ENCODE peak calls at places on chromosomes 1 and 21, in five cellular contexts. One of them, this sample, is unnamed.

GRCh38 chr1:78038071-78038470 is 7.7 kb upstream of the GIPC2 start:
- DNase-seq in tibial artery: no peak
- DNase-seq in heart left ventricle: no peak
- DNase-seq in bronchial epithelial cell: no peak
- DNase-seq in WERI-Rb-1: no peak
- DNase-seq in this sample: peak; percentile 37

GRCh38 chr1:205227584-205228006 is at the start of gene TMCC2:
- DNase-seq in WERI-Rb-1: peak; percentile 100
- DNase-seq in bronchial epithelial cell: peak; percentile 58
- DNase-seq in heart left ventricle: peak; percentile 93
- DNase-seq in tibial artery: peak; percentile 84
- DNase-seq in this sample: peak; percentile 90

GRCh38 chr1:66402194-66402593 is 131.8 kb upstream of the SGIP1 start:
- DNase-seq in tibial artery: peak; percentile 77
- DNase-seq in bronchial epithelial cell: no peak
- DNase-seq in heart left ventricle: peak; percentile 88
- DNase-seq in WERI-Rb-1: peak; percentile 40
- DNase-seq in this sample: peak; percentile 72

GRCh38 chr21:43308511-43309283 is 118.2 kb downstream of the SIK1 start:
- DNase-seq in WERI-Rb-1: no peak
- DNase-seq in tibial artery: no peak
- DNase-seq in heart left ventricle: no peak
- DNase-seq in bronchial epithelial cell: no peak
- DNase-seq in this sample: no peak

GRCh38 chr1:63557365-63557987 is 34.2 kb downstream of the EFCAB7 start:
- DNase-seq in tibial artery: no peak
- DNase-seq in bronchial epithelial cell: peak; percentile 43
- DNase-seq in WERI-Rb-1: peak; percentile 23
- DNase-seq in heart left ventricle: no peak
- DNase-seq in this sample: peak; percentile 72

GRCh38 chr21:35963920-35964451 is 96.3 kb downstream of the SETD4 start:
- DNase-seq in bronchial epithelial cell: no peak
- DNase-seq in heart left ventricle: no peak
- DNase-seq in WERI-Rb-1: no peak
- DNase-seq in tibial artery: no peak
- DNase-seq in this sample: no peak

GRCh38 chr1:178337091-178337726 is 159.6 kb downstream of the CLEC20A start:
- DNase-seq in heart left ventricle: no peak
- DNase-seq in tibial artery: no peak
- DNase-seq in WERI-Rb-1: no peak
- DNase-seq in bronchial epithelial cell: no peak
- DNase-seq in this sample: no peak

GRCh38 chr1:203915811-203916210 is 54.4 kb downstream of the SNRPE start:
- DNase-seq in bronchial epithelial cell: peak; percentile 51
- DNase-seq in tibial artery: no peak
- DNase-seq in heart left ventricle: no peak
- DNase-seq in WERI-Rb-1: no peak
- DNase-seq in this sample: peak; percentile 31

GRCh38 chr1:57088689-57089088 is 122.9 kb upstream of the C8B start:
- DNase-seq in WERI-Rb-1: no peak
- DNase-seq in bronchial epithelial cell: no peak
- DNase-seq in heart left ventricle: no peak
- DNase-seq in tibial artery: no peak
- DNase-seq in this sample: no peak

GRCh38 chr1:236108027-236108648 is 34.2 kb upstream of the GPR137B start:
- DNase-seq in bronchial epithelial cell: peak; percentile 5
- DNase-seq in WERI-Rb-1: no peak
- DNase-seq in tibial artery: no peak
- DNase-seq in heart left ventricle: no peak
- DNase-seq in this sample: peak; percentile 20

GRCh38 chr1:116755681-116756080 is 1.5 kb downstream of the CD2 start:
- DNase-seq in heart left ventricle: no peak
- DNase-seq in tibial artery: no peak
- DNase-seq in WERI-Rb-1: no peak
- DNase-seq in bronchial epithelial cell: no peak
- DNase-seq in this sample: no peak

GRCh38 chr1:5448486-5448885 is 543.7 kb downstream of the NPHP4 start:
- DNase-seq in WERI-Rb-1: peak; percentile 65
- DNase-seq in heart left ventricle: no peak
- DNase-seq in bronchial epithelial cell: no peak
- DNase-seq in tibial artery: no peak
- DNase-seq in this sample: no peak

GRCh38 chr1:198726455-198726854 is 87.6 kb downstream of the PTPRC start:
- DNase-seq in bronchial epithelial cell: peak; percentile 22
- DNase-seq in heart left ventricle: no peak
- DNase-seq in tibial artery: no peak
- DNase-seq in WERI-Rb-1: no peak
- DNase-seq in this sample: peak; percentile 40

GRCh38 chr1:50208296-50208695 is 99.6 kb downstream of the ELAVL4 start:
- DNase-seq in tibial artery: no peak
- DNase-seq in heart left ventricle: no peak
- DNase-seq in bronchial epithelial cell: no peak
- DNase-seq in WERI-Rb-1: peak; percentile 48
- DNase-seq in this sample: no peak

GRCh38 chr1:37477198-37477931 is 3.0 kb downstream of the ZC3H12A start:
- DNase-seq in tibial artery: peak; percentile 31
- DNase-seq in bronchial epithelial cell: peak; percentile 72
- DNase-seq in WERI-Rb-1: no peak
- DNase-seq in heart left ventricle: peak; percentile 39
- DNase-seq in this sample: peak; percentile 50

GRCh38 chr1:223363057-223363855 is 720 bp downstream of the SUSD4 start:
- DNase-seq in bronchial epithelial cell: no peak
- DNase-seq in tibial artery: no peak
- DNase-seq in WERI-Rb-1: peak; percentile 11
- DNase-seq in heart left ventricle: peak; percentile 60
- DNase-seq in this sample: peak; percentile 25

GRCh38 chr1:14142397-14143095 is 442.6 kb downstream of the PRDM2 start:
- DNase-seq in tibial artery: no peak
- DNase-seq in bronchial epithelial cell: peak; percentile 19
- DNase-seq in WERI-Rb-1: no peak
- DNase-seq in heart left ventricle: no peak
- DNase-seq in this sample: no peak

GRCh38 chr1:154559496-154559950 is 1.1 kb upstream of the UBE2Q1 start:
- DNase-seq in WERI-Rb-1: peak; percentile 99
- DNase-seq in bronchial epithelial cell: peak; percentile 80
- DNase-seq in tibial artery: peak; percentile 86
- DNase-seq in heart left ventricle: peak; percentile 90
- DNase-seq in this sample: peak; percentile 96

GRCh38 chr1:23843644-23844043 is 18.4 kb upstream of the HMGCL start:
- DNase-seq in tibial artery: no peak
- DNase-seq in heart left ventricle: no peak
- DNase-seq in bronchial epithelial cell: no peak
- DNase-seq in WERI-Rb-1: no peak
- DNase-seq in this sample: no peak
- H3K4me3 ChIP-seq in tibial artery: no peak overlapping the region
- H3K4me3 ChIP-seq in heart left ventricle: no peak overlapping the region
- H3K4me3 ChIP-seq in bronchial epithelial cell: no peak overlapping the region
- H3K4me3 ChIP-seq in WERI-Rb-1: no peak overlapping the region
- H3K4me3 ChIP-seq in this sample: no peak overlapping the region

DNA sequence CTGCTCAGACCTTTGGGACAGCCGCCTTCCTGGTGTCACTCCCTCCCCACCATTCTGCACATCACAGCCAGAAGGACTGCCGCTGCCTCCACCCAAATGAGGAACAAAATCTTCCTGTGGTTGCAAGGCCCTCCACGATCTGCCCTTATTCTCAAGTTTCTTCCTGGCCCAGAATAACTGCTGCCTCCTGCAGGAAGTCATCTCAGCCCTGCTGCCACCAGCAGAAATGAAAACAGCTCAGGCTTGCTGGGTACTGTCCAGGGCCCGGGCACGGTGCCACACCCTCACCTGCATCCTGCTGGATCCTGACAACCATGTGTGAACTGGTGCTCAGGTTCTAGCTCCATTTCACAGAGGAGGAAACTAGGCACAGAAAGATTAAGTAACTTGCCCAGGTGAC is 2.8 kb downstream of the CLDN19 start:
- DNase-seq in bronchial epithelial cell: peak; percentile 59
- DNase-seq in heart left ventricle: no peak
- DNase-seq in tibial artery: no peak
- DNase-seq in WERI-Rb-1: no peak
- DNase-seq in this sample: no peak
- TF ChIP-seq CTCF in bronchial epithelial cell: peak; percentile 11
- TF ChIP-seq CTCF in heart left ventricle: no peak
- TF ChIP-seq CTCF in tibial artery: no peak
- TF ChIP-seq CTCF in WERI-Rb-1: no peak
- TF ChIP-seq CTCF in this sample: no peak

DNA sequence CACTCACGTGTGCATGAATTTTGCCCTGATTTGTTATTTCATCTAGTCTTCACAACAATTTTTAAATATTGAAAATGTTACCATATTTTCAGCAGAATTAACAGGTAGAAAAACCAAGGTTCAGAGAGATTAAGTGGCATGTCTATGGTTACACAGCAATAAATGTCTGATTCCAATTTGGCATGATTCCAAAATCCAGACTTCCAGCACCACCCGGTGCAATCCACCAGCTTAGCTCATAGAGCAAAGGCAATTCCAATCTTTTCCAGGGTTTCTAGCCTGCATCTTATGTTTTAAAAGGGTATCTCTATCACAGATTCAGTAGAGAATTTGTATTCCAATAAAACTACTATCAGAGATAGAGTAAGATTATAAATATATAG is 161.8 kb downstream of the TPR start:
- DNase-seq in bronchial epithelial cell: no peak
- DNase-seq in heart left ventricle: no peak
- DNase-seq in tibial artery: no peak
- DNase-seq in WERI-Rb-1: no peak
- DNase-seq in this sample: no peak
- H3K4me3 ChIP-seq in bronchial epithelial cell: no peak overlapping the region
- H3K4me3 ChIP-seq in heart left ventricle: no peak overlapping the region
- H3K4me3 ChIP-seq in tibial artery: no peak overlapping the region
- H3K4me3 ChIP-seq in WERI-Rb-1: no peak overlapping the region
- H3K4me3 ChIP-seq in this sample: no peak overlapping the region

DNA sequence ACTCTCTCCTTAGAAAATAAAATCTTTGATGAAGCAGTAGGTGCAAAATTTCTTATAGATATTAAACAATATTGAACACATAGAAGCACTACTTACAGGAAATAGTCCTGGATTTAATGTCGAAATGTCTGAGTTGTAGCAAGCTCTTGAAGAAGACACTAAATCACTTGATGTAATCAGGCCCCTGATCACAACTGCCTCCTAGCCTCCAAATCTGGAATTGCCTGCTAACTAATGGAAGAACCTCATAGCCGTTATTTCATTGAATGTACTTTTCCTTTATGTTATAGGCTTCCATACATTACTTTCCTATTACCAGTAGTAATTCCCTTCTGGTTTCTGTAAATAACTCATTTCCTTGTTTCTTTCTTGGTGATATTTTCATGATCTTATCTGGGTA is 675.7 kb upstream of the CHRM3 start:
- DNase-seq in heart left ventricle: no peak
- DNase-seq in bronchial epithelial cell: no peak
- DNase-seq in tibial artery: no peak
- DNase-seq in WERI-Rb-1: no peak
- DNase-seq in this sample: no peak
- TF ChIP-seq CTCF in heart left ventricle: no peak
- TF ChIP-seq CTCF in bronchial epithelial cell: no peak
- TF ChIP-seq CTCF in tibial artery: no peak
- TF ChIP-seq CTCF in WERI-Rb-1: peak; percentile 33
- TF ChIP-seq CTCF in this sample: no peak

GRCh38 chr1:170662561-170662971 is 1.4 kb upstream of the PRRX1 start:
- DNase-seq in WERI-Rb-1: no peak
- DNase-seq in tibial artery: no peak
- DNase-seq in bronchial epithelial cell: no peak
- DNase-seq in heart left ventricle: no peak
- DNase-seq in this sample: peak; percentile 79
- H3K4me3 ChIP-seq in WERI-Rb-1: peak overlapping the region; percentile 63
- H3K4me3 ChIP-seq in tibial artery: peak overlapping the region; percentile 79
- H3K4me3 ChIP-seq in bronchial epithelial cell: no peak overlapping the region
- H3K4me3 ChIP-seq in heart left ventricle: peak overlapping the region; percentile 70
- H3K4me3 ChIP-seq in this sample: peak overlapping the region; percentile 96

DNA sequence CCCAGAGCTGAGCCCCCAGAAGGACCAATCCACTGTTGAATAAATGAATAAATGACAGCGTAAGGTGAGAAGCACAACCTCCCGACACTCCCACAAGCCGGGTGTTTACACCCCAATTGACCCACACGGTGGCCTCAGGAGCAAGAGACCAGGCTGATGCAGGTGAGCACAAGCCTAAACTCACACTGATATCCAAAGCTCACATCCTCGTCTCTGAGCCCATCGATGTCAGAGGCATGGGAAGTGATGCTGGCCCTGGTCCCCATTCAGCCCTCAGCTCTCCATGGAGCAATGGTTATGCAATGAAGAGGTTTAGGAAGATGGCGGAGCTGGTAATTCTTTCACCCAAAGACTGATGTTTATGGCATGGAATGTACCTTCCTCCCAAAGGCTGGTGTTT is 172.6 kb upstream of the EDN2 start:
- DNase-seq in tibial artery: no peak
- DNase-seq in WERI-Rb-1: no peak
- DNase-seq in heart left ventricle: no peak
- DNase-seq in bronchial epithelial cell: no peak
- DNase-seq in this sample: no peak
- TF ChIP-seq CTCF in tibial artery: no peak
- TF ChIP-seq CTCF in WERI-Rb-1: no peak
- TF ChIP-seq CTCF in heart left ventricle: no peak
- TF ChIP-seq CTCF in bronchial epithelial cell: no peak
- TF ChIP-seq CTCF in this sample: no peak

GRCh38 chr1:238233966-238234365 is 343.2 kb upstream of the ZP4 start:
- DNase-seq in bronchial epithelial cell: no peak
- DNase-seq in heart left ventricle: no peak
- DNase-seq in tibial artery: no peak
- DNase-seq in WERI-Rb-1: no peak
- DNase-seq in this sample: no peak
- H3K4me3 ChIP-seq in bronchial epithelial cell: no peak overlapping the region
- H3K4me3 ChIP-seq in heart left ventricle: no peak overlapping the region
- H3K4me3 ChIP-seq in tibial artery: no peak overlapping the region
- H3K4me3 ChIP-seq in WERI-Rb-1: no peak overlapping the region
- H3K4me3 ChIP-seq in this sample: no peak overlapping the region

GRCh38 chr1:186683637-186684410 is 3.6 kb upstream of the PTGS2 start:
- DNase-seq in bronchial epithelial cell: no peak
- DNase-seq in WERI-Rb-1: no peak
- DNase-seq in tibial artery: no peak
- DNase-seq in heart left ventricle: no peak
- DNase-seq in this sample: peak; percentile 17

GRCh38 chr1:186682721-186683120 is 2.5 kb upstream of the PTGS2 start:
- DNase-seq in WERI-Rb-1: no peak
- DNase-seq in tibial artery: no peak
- DNase-seq in bronchial epithelial cell: peak; percentile 41
- DNase-seq in heart left ventricle: no peak
- DNase-seq in this sample: peak; percentile 86

GRCh38 chr1:186681806-186682205 is 1.6 kb upstream of the PTGS2 start:
- DNase-seq in tibial artery: no peak
- DNase-seq in WERI-Rb-1: no peak
- DNase-seq in heart left ventricle: no peak
- DNase-seq in bronchial epithelial cell: peak; percentile 75
- DNase-seq in this sample: peak; percentile 88

GRCh38 chr1:186681136-186681535 is 913 bp upstream of the PTGS2 start:
- DNase-seq in tibial artery: no peak
- DNase-seq in WERI-Rb-1: no peak
- DNase-seq in heart left ventricle: no peak
- DNase-seq in bronchial epithelial cell: no peak
- DNase-seq in this sample: peak; percentile 52

GRCh38 chr1:186680031-186681012 is at the start of gene PTGS2:
- DNase-seq in heart left ventricle: peak; percentile 70
- DNase-seq in WERI-Rb-1: peak; percentile 77
- DNase-seq in tibial artery: peak; percentile 88
- DNase-seq in bronchial epithelial cell: peak; percentile 96
- DNase-seq in this sample: peak; percentile 98
- TF ChIP-seq CTCF in heart left ventricle: peak; percentile 29
- TF ChIP-seq CTCF in WERI-Rb-1: peak; percentile 70
- TF ChIP-seq CTCF in tibial artery: peak; percentile 40
- TF ChIP-seq CTCF in bronchial epithelial cell: peak; percentile 81
- TF ChIP-seq CTCF in this sample: peak; percentile 69

This sample was measured in fibroblast of the aortic adventitia.